ENCODE peak calls at places on chromosome 13, in seven cellular contexts. I, R, M, T, D, C and P are unnamed samples.

GRCh38 chr13:39039033-39039432 is 777 bp downstream of the NHLRC3 start:
- DNase-seq in C (no peak), I (no peak), T (no peak), M (no peak), D (peak), R (no peak), P (no peak)

GRCh38 chr13:67554746-67555452 is 324.8 kb upstream of the PCDH9 start:
- DNase-seq in R (no peak), T (no peak), D (no peak), I (peak), M (no peak), C (no peak), P (no peak)

GRCh38 chr13:110869805-110870706 is 44.8 kb downstream of the ANKRD10 start:
- DNase-seq in C (peak), D (peak), M (no peak), I (peak), R (peak), T (peak), P (peak)

GRCh38 chr13:83503424-83503823 is 378.9 kb downstream of the SLITRK1 start:
- DNase-seq in M (no peak), T (no peak), I (peak), C (no peak), D (no peak), R (no peak), P (no peak)

GRCh38 chr13:41505209-41505835 is 48.0 kb downstream of the RGCC start:
- DNase-seq in I (peak), M (no peak), R (no peak), C (no peak), D (no peak), T (no peak), P (peak)

GRCh38 chr13:52925221-52925620 is 76.8 kb upstream of the PCDH8 start:
- DNase-seq in T (no peak), M (no peak), D (no peak), I (no peak), R (no peak), C (no peak), P (no peak)

GRCh38 chr13:99086869-99087129 is 108.9 kb upstream of the DOCK9 start:
- DNase-seq in R (peak), M (no peak), D (no peak), I (no peak), T (no peak), C (no peak), P (peak)

GRCh38 chr13:41614671-41615519 is 157.5 kb downstream of the RGCC start:
- DNase-seq in M (no peak), R (no peak), D (no peak), I (peak), C (peak), T (peak), P (no peak)

GRCh38 chr13:27339299-27339698 is 68.7 kb downstream of the RASL11A start:
- DNase-seq in T (no peak), C (no peak), D (peak), M (no peak), I (peak), R (no peak), P (no peak)

GRCh38 chr13:76293751-76294150 is 592.5 kb downstream of the KCTD12 start:
- DNase-seq in D (no peak), I (no peak), C (no peak), M (no peak), T (no peak), R (no peak), P (no peak)

GRCh38 chr13:67238277-67238859 is 8.2 kb upstream of the PCDH9 start:
- DNase-seq in I (peak), M (no peak), D (peak), R (no peak), T (no peak), C (no peak), P (no peak)

GRCh38 chr13:85650613-85651012 is 148.6 kb downstream of the SLITRK6 start:
- DNase-seq in R (no peak), I (no peak), D (no peak), C (no peak), T (no peak), M (no peak), P (no peak)

GRCh38 chr13:33918199-33918932 is 100.4 kb downstream of the RFC3 start:
- DNase-seq in M (no peak), I (peak), C (no peak), R (peak), D (no peak), T (no peak), P (peak)

GRCh38 chr13:106173891-106174610 is 361.4 kb downstream of the EFNB2 start:
- DNase-seq in C (no peak), M (no peak), I (no peak), T (no peak), R (no peak), D (no peak), P (no peak)

GRCh38 chr13:84873951-84874350 is 925.3 kb downstream of the SLITRK6 start:
- DNase-seq in T (no peak), R (no peak), M (no peak), D (no peak), C (no peak), I (no peak), P (no peak)

GRCh38 chr13:89454736-89455135 is 1783.6 kb downstream of the SLITRK5 start:
- DNase-seq in R (no peak), D (no peak), I (no peak), M (no peak), C (no peak), T (no peak), P (no peak)

GRCh38 chr13:45464687-45465453 is at the start of gene COG3:
- DNase-seq in C (peak), T (peak), I (peak), M (peak), R (peak), D (peak), P (peak)
- TF ChIP-seq POLR2A in C (peak), T (peak), I (peak), M (peak), R (peak), D (peak), P (peak)

GRCh38 chr13:100674848-100675659 is 459 bp upstream of the TMTC4 start:
- DNase-seq in T (peak), D (peak), R (peak), I (peak), C (peak), M (peak), P (peak)
- TF ChIP-seq POLR2A in T (peak), D (peak), R (peak), I (no peak), C (peak), M (peak), P (peak)

DNA sequence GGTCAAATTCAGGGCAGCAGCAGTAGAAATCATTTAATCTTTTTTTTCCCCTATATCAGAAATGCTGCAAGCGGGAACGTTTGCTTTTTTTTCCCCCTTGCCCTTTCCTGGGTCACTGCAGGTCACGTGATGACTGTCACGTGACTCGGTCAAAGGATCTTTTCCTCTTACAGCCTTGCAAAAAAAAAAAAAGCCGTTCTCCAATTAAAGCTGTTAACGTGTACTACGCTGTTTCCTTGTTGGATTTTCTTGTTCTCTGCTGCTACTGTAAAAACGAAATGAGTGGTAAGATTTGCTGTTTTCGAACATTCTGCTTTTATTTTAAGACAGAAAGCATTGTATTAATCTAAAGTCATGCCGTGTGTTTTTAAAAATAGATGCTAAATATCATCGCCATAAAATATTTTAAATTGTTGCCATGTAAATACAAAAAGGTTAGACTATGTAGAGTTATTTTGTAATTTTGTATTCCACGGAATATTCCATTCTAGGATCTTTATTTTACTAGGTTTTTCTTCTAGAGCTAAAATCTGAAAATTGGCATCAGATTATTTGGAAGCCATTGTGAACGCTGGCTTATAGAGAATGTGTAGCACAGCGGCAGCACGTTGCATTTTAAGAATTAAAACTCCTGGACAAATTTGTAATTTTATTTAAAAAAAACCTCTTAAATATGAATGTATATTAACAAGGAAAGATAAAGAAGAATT is 109.9 kb upstream of the MLNR start:
- DNase-seq in T (peak), D (peak), M (peak), R (peak), C (peak), I (peak), P (peak)
- TF ChIP-seq POLR2A in T (no peak), D (peak), M (no peak), R (peak), C (no peak), I (no peak), P (no peak)

DNA sequence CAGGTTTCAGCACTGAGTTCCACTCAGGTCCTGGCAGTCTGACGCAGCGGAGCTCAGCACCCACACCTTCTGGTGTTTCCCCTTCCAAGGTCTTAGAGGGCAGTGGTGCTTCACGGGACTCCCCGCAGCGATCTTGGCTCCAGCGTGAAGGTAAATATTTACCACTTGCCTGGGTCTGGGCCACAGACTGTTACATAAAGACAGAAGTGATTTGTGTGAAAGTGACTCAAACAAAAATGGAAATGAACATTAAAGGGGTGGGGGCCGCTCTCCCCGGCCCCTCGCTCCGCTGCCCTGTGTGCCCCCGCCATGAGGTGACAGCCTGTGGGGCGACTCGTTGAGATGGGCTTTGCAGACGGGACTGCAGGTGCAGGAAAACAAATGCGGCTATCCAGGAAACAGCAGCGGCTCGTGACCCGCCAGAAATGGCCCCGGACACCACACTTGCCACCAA is 55.0 kb downstream of the GGACT start:
- DNase-seq in C (no peak), R (no peak), T (no peak), M (no peak), I (no peak), D (no peak), P (no peak)
- TF ChIP-seq POLR2A in C (no peak), R (no peak), T (no peak), M (no peak), I (no peak), D (no peak), P (no peak)

GRCh38 chr13:20567881-20568528 is 1.0 kb downstream of the IFT88 start:
- DNase-seq in I (no peak), T (no peak), D (no peak), M (no peak), C (no peak), R (no peak), P (no peak)

GRCh38 chr13:20565120-20565736 is 1.7 kb upstream of the IFT88 start:
- DNase-seq in M (no peak), I (no peak), T (no peak), C (no peak), R (no peak), D (no peak), P (no peak)

GRCh38 chr13:20570540-20570939 is 3.6 kb downstream of the IFT88 start:
- DNase-seq in R (no peak), I (peak), D (no peak), T (no peak), C (no peak), M (no peak), P (no peak)

GRCh38 chr13:20566917-20567755 is at the start of gene IFT88:
- DNase-seq in M (peak), I (peak), C (peak), R (peak), T (peak), D (peak), P (peak)

GRCh38 chr13:20566424-20566916 is 487 bp upstream of the IFT88 start:
- DNase-seq in D (peak), T (peak), I (peak), C (no peak), M (no peak), R (peak), P (peak)
- TF ChIP-seq POLR2A in D (no peak), T (no peak), I (no peak), C (no peak), M (no peak), R (peak), P (no peak)

GRCh38 chr13:72726721-72727416 is 560 bp downstream of the MZT1 start:
- DNase-seq in I (no peak), T (no peak), C (peak), D (peak), M (no peak), R (peak), P (peak)

GRCh38 chr13:72728290-72728605 is 525 bp downstream of the BORA start:
- DNase-seq in R (no peak), D (peak), C (no peak), T (no peak), I (no peak), M (no peak), P (no peak)

GRCh38 chr13:72727417-72728289 is at the start of the genes BORA and MZT1:
- DNase-seq in M (peak), I (peak), D (peak), C (peak), T (peak), R (peak), P (peak)
- TF ChIP-seq POLR2A in M (peak), I (no peak), D (peak), C (no peak), T (peak), R (peak), P (peak)

GRCh38 chr13:112725346-112726017 is 35.6 kb downstream of the ATP11A start:
- DNase-seq in M (peak), T (no peak), R (peak), I (peak), C (peak), D (no peak), P (peak)
- TF ChIP-seq POLR2A in M (no peak), T (no peak), R (peak), I (no peak), C (no peak), D (no peak), P (no peak)

DNA sequence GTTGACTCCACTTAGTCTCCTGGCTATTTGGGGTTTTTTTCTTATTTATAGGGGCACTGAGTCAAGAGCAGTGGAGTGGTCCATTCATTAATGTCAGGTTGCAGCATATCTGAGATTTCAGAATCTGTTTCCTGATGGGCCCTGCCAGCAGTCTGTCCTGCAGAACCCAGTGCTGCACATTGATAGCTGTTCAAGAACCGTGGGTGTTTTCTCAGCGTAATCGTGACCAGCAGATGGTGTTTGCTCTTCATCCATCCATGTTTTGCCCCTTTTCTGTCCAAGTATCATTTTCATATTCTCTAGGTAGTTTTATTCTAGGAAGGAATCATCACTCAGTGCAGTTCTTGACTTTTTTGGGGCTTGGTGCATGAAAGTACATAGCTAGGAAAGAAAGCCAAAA is 166.5 kb downstream of the ATP8A2 start:
- DNase-seq in R (no peak), T (no peak), M (no peak), I (no peak), D (no peak), C (no peak), P (no peak)
- TF ChIP-seq POLR2A in R (no peak), T (no peak), M (no peak), I (no peak), D (no peak), C (no peak), P (no peak)

DNA sequence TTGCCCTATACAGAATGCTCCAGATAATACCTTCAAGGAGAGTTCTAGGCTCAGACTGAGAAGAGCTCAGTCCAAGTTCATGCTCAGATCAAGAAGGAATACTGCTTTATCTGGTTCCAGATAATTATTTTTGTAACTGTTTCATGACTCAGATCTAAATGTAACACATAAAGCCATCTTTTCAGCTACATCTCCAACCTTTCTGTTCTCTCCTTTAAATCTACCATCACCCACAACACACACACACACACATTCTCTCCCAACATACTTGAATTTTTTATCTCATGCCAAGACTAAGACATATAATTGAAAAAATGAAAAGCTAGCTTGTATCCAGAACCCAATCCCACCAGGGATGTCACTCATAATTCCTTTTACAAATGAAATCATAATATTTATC is 7.6 kb downstream of the KATNAL1 start:
- DNase-seq in I (peak), D (no peak), T (no peak), M (no peak), C (no peak), R (no peak), P (no peak)
- TF ChIP-seq POLR2A in I (no peak), D (no peak), T (no peak), M (no peak), C (no peak), R (no peak), P (no peak)

DNA sequence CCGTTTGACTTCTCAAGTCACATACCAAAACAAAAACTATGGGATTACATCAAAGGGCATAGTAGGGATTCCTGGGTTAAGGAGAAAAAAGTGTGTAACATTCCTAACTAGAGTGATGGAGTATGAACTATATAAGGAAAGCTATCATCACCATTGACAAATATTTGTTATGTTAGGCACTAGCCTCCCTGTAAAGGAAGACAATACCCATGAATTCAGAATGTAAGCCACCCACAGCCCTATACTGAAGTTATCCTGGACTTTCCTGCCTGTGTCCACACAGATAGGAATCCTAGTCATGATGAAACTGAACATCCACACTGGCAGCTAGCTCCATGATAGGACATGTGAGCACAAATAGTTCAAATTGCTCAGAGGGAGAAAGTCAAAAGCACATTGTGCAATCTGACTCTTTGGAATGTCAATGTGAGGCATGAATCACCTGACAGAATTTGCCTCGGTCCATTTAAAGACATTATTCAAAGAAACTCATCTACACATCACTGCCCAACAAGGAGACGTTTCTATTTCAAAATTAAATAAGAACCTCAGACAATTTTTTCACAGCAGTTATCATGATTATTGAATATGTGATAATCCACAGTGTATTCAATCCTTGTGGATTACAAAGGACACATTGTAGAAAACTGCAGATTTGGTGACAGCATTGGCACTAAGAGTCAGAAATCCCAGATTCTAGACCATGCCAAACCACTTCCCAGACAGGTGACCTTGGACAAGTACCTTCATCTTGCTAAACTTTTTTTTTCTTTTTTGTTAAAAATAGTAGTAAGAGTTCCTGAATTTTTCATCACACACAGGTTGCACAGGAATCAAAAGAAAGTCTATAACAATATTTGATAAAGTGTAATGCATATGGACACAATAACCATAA is 529.3 kb downstream of the IRS2 start:
- DNase-seq in R (peak), I (peak), T (no peak), C (no peak), D (no peak), M (no peak), P (no peak)
- TF ChIP-seq POLR2A in R (peak), I (no peak), T (no peak), C (no peak), D (no peak), M (no peak), P (no peak)